ENCODE peak calls at places on chromosomes 2 and 18, in six cellular contexts. One of them, this sample, is unnamed.

GRCh38 chr2:64296150-64296500 is 151.9 kb upstream of the PELI1 start:
- DNase-seq in H1: no peak
- DNase-seq in neural progenitor cell: no peak
- DNase-seq in A549: no peak
- DNase-seq in adrenal gland: no peak
- DNase-seq in pancreas: no peak
- DNase-seq in this sample: peak; percentile 18

GRCh38 chr2:170307988-170308387 is 130.0 kb downstream of the MYO3B start:
- DNase-seq in H1: no peak
- DNase-seq in adrenal gland: no peak
- DNase-seq in A549: no peak
- DNase-seq in neural progenitor cell: no peak
- DNase-seq in pancreas: no peak
- DNase-seq in this sample: no peak

GRCh38 chr2:59276033-59276432 is 1034.9 kb upstream of the FANCL start:
- DNase-seq in H1: peak; percentile 65
- DNase-seq in pancreas: no peak
- DNase-seq in A549: peak; percentile 14
- DNase-seq in adrenal gland: no peak
- DNase-seq in neural progenitor cell: peak; percentile 46
- DNase-seq in this sample: peak; percentile 4

GRCh38 chr2:11411244-11411643 is 54.7 kb downstream of the E2F6 start:
- DNase-seq in H1: no peak
- DNase-seq in pancreas: no peak
- DNase-seq in adrenal gland: no peak
- DNase-seq in neural progenitor cell: no peak
- DNase-seq in A549: no peak
- DNase-seq in this sample: no peak

GRCh38 chr18:48819276-48819675 is 131.5 kb downstream of the SMAD7 start:
- DNase-seq in adrenal gland: peak; percentile 4
- DNase-seq in pancreas: peak; percentile 3
- DNase-seq in A549: no peak
- DNase-seq in neural progenitor cell: no peak
- DNase-seq in H1: peak; percentile 33
- DNase-seq in this sample: no peak

GRCh38 chr2:163665817-163666216 is 70.0 kb downstream of the FIGN start:
- DNase-seq in neural progenitor cell: no peak
- DNase-seq in A549: peak; percentile 56
- DNase-seq in adrenal gland: no peak
- DNase-seq in H1: no peak
- DNase-seq in pancreas: no peak
- DNase-seq in this sample: no peak

GRCh38 chr2:39437522-39438296 is 624 bp upstream of the MAP4K3 start:
- DNase-seq in neural progenitor cell: peak; percentile 20
- DNase-seq in A549: peak; percentile 63
- DNase-seq in H1: no peak
- DNase-seq in pancreas: peak; percentile 52
- DNase-seq in adrenal gland: peak; percentile 37
- DNase-seq in this sample: peak; percentile 28

GRCh38 chr2:176080540-176081355 is 3.0 kb downstream of the EVX2 start:
- DNase-seq in adrenal gland: no peak
- DNase-seq in A549: peak; percentile 47
- DNase-seq in H1: peak; percentile 65
- DNase-seq in neural progenitor cell: no peak
- DNase-seq in pancreas: no peak
- DNase-seq in this sample: no peak

GRCh38 chr2:239978381-239978780 is 46.8 kb downstream of the NDUFA10 start:
- DNase-seq in pancreas: no peak
- DNase-seq in A549: no peak
- DNase-seq in adrenal gland: no peak
- DNase-seq in H1: no peak
- DNase-seq in neural progenitor cell: no peak
- DNase-seq in this sample: peak; percentile 87

GRCh38 chr2:182110326-182110725 is 124.7 kb downstream of the PPP1R1C start:
- DNase-seq in pancreas: no peak
- DNase-seq in H1: no peak
- DNase-seq in adrenal gland: no peak
- DNase-seq in A549: no peak
- DNase-seq in neural progenitor cell: no peak
- DNase-seq in this sample: no peak

GRCh38 chr2:102187191-102188150 is 648 bp downstream of the IL1RL2 start:
- DNase-seq in H1: no peak
- DNase-seq in pancreas: peak; percentile 31
- DNase-seq in adrenal gland: peak; percentile 58
- DNase-seq in neural progenitor cell: no peak
- DNase-seq in A549: no peak
- DNase-seq in this sample: no peak

GRCh38 chr2:234588054-234588430 is 91.2 kb upstream of the ARL4C start:
- DNase-seq in H1: no peak
- DNase-seq in pancreas: no peak
- DNase-seq in A549: no peak
- DNase-seq in adrenal gland: no peak
- DNase-seq in neural progenitor cell: no peak
- DNase-seq in this sample: no peak

GRCh38 chr2:120715941-120716340 is 19.7 kb upstream of the GLI2 start:
- DNase-seq in adrenal gland: no peak
- DNase-seq in pancreas: no peak
- DNase-seq in H1: no peak
- DNase-seq in A549: no peak
- DNase-seq in neural progenitor cell: no peak
- DNase-seq in this sample: no peak

GRCh38 chr2:129731925-129732629 is 247.4 kb upstream of the RAB6C start:
- DNase-seq in neural progenitor cell: peak; percentile 16
- DNase-seq in pancreas: no peak
- DNase-seq in adrenal gland: no peak
- DNase-seq in A549: no peak
- DNase-seq in H1: no peak
- DNase-seq in this sample: no peak

GRCh38 chr2:230052299-230052698 is 16.4 kb downstream of the SLC16A14 start:
- DNase-seq in neural progenitor cell: no peak
- DNase-seq in pancreas: no peak
- DNase-seq in H1: no peak
- DNase-seq in A549: peak; percentile 41
- DNase-seq in adrenal gland: no peak
- DNase-seq in this sample: no peak

GRCh38 chr2:237213325-237214040 is 127.8 kb downstream of the COPS8 start:
- DNase-seq in neural progenitor cell: no peak
- DNase-seq in adrenal gland: peak; percentile 94
- DNase-seq in A549: peak; percentile 26
- DNase-seq in H1: no peak
- DNase-seq in pancreas: peak; percentile 53
- DNase-seq in this sample: peak; percentile 26

GRCh38 chr2:98552499-98553179 is 55.7 kb downstream of the COA5 start:
- DNase-seq in H1: no peak
- DNase-seq in A549: no peak
- DNase-seq in adrenal gland: no peak
- DNase-seq in pancreas: no peak
- DNase-seq in neural progenitor cell: no peak
- DNase-seq in this sample: no peak

GRCh38 chr18:8116346-8117007 is 492.8 kb upstream of the RAB12 start:
- DNase-seq in H1: no peak
- DNase-seq in pancreas: no peak
- DNase-seq in A549: peak; percentile 78
- DNase-seq in neural progenitor cell: no peak
- DNase-seq in adrenal gland: peak; percentile 59
- DNase-seq in this sample: no peak

GRCh38 chr2:212423089-212423488 is 115.5 kb downstream of the ERBB4 start:
- DNase-seq in pancreas: no peak
- DNase-seq in A549: no peak
- DNase-seq in H1: no peak
- DNase-seq in adrenal gland: no peak
- DNase-seq in neural progenitor cell: no peak
- DNase-seq in this sample: no peak

GRCh38 chr2:160291382-160291781 is 91.3 kb upstream of the ITGB6 start:
- DNase-seq in H1: no peak
- DNase-seq in A549: no peak
- DNase-seq in neural progenitor cell: no peak
- DNase-seq in adrenal gland: no peak
- DNase-seq in pancreas: no peak
- DNase-seq in this sample: no peak
- H3K4me1 ChIP-seq in H1: no peaks in the 10 kb centered on the region
- H3K4me1 ChIP-seq in A549: peaks cover 81% of the 10 kb centered on the region
- H3K4me1 ChIP-seq in neural progenitor cell: no peaks in the 10 kb centered on the region
- H3K4me1 ChIP-seq in adrenal gland: peaks cover 58% of the 10 kb centered on the region
- H3K4me1 ChIP-seq in pancreas: no peaks in the 10 kb centered on the region
- H3K4me1 ChIP-seq in this sample: peaks cover 6% of the 10 kb centered on the region

GRCh38 chr2:33034784-33035183 is 88.0 kb downstream of the LTBP1 start:
- DNase-seq in pancreas: no peak
- DNase-seq in neural progenitor cell: no peak
- DNase-seq in H1: no peak
- DNase-seq in adrenal gland: no peak
- DNase-seq in A549: peak; percentile 40
- DNase-seq in this sample: no peak

GRCh38 chr2:33032245-33032644 is 85.5 kb downstream of the LTBP1 start:
- DNase-seq in adrenal gland: no peak
- DNase-seq in A549: no peak
- DNase-seq in pancreas: no peak
- DNase-seq in H1: no peak
- DNase-seq in neural progenitor cell: no peak
- DNase-seq in this sample: no peak

GRCh38 chr2:33029459-33029858 is 82.7 kb downstream of the LTBP1 start:
- DNase-seq in pancreas: no peak
- DNase-seq in A549: no peak
- DNase-seq in neural progenitor cell: no peak
- DNase-seq in H1: no peak
- DNase-seq in adrenal gland: no peak
- DNase-seq in this sample: no peak

GRCh38 chr2:33030326-33030725 is 83.6 kb downstream of the LTBP1 start:
- DNase-seq in neural progenitor cell: peak; percentile 36
- DNase-seq in adrenal gland: no peak
- DNase-seq in H1: no peak
- DNase-seq in pancreas: no peak
- DNase-seq in A549: no peak
- DNase-seq in this sample: no peak

DNA sequence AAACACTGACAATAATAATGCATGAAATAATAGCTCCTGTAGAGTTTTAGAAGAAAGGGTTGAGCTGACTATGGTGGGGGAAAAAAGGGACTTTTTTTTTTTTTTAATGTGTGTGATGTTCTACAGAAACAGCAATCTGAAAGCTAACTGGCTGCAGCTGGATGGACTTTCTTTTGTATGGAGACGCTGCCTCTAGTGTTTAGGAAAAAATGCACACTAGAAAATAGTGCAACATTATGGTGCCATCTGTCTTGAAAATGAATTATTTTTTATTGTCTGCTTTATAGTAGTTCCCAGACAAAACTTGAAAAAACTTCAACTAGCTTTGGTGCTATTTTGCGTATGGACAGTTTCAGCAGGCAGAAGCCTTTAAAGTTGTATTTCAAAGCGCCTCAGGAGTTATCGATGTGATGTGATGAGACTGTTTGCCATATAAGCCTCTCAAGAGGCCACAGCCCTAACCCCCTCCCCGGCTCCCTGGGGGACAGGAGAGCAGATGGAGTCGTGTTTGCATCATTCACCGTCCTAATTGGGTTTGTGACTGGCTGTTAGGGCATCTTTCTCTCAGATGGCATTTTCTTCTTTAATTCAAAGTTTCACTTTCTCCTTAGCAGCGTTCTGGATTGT is 86.9 kb downstream of the LTBP1 start:
- DNase-seq in adrenal gland: no peak
- DNase-seq in pancreas: no peak
- DNase-seq in neural progenitor cell: peak; percentile 59
- DNase-seq in H1: no peak
- DNase-seq in A549: peak; percentile 69
- DNase-seq in this sample: peak; percentile 91
- TF ChIP-seq CTCF in adrenal gland: peak; percentile 58
- TF ChIP-seq CTCF in pancreas: no peak
- TF ChIP-seq CTCF in neural progenitor cell: peak; percentile 50
- TF ChIP-seq CTCF in H1: no peak
- TF ChIP-seq CTCF in A549: peak; percentile 86
- TF ChIP-seq CTCF in this sample: peak; percentile 57

DNA sequence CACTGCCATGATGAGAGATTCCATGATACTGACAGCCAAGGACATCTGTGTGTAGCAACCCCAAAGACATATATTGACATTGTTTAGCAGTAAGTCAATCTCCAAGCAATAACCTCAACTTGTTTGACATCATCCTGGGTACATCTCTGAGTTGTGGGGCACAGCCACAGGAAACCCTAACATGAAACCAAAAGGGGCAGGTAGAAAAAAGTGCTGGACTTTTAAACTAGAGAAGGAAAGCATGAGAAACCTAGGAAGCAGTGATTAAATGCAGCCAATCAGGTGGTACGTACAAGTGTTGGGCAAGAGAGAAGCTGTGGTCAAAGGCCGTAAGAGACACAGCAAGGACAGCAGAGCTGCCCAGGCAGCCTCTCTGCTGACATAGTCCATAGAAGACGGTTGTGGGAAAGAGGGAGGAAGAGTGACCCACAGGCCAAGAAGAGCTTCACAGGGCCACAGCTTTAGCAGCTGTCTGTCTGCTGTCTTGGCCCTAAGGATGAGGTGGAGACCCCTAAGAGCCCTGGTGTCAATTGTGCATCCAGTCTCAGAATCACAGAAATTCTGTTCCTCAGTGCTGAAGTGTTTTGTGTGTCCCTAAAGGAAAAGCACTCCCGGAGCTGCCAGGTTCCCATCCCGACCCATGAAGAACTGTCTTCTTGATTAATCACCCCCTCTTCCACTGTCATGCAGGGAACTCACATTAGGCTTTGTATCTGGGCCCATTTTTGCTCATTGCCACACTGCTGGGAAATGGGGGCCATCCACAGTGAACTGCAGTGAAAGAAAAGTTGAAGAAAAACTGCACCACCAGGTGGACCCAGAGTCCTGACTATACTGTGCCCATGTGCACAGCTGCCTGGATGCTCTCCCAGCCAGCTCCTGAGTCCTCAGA is 25.4 kb upstream of the CHN1 start:
- DNase-seq in adrenal gland: peak; percentile 41
- DNase-seq in pancreas: no peak
- DNase-seq in H1: peak; percentile 63
- DNase-seq in A549: peak; percentile 58
- DNase-seq in neural progenitor cell: peak; percentile 78
- DNase-seq in this sample: peak; percentile 51
- H3K4me1 ChIP-seq in adrenal gland: no peaks in the 10 kb centered on the region
- H3K4me1 ChIP-seq in pancreas: no peaks in the 10 kb centered on the region
- H3K4me1 ChIP-seq in H1: no peaks in the 10 kb centered on the region
- H3K4me1 ChIP-seq in A549: no peaks in the 10 kb centered on the region
- H3K4me1 ChIP-seq in neural progenitor cell: peaks cover 17% of the 10 kb centered on the region
- H3K4me1 ChIP-seq in this sample: no peaks in the 10 kb centered on the region

DNA sequence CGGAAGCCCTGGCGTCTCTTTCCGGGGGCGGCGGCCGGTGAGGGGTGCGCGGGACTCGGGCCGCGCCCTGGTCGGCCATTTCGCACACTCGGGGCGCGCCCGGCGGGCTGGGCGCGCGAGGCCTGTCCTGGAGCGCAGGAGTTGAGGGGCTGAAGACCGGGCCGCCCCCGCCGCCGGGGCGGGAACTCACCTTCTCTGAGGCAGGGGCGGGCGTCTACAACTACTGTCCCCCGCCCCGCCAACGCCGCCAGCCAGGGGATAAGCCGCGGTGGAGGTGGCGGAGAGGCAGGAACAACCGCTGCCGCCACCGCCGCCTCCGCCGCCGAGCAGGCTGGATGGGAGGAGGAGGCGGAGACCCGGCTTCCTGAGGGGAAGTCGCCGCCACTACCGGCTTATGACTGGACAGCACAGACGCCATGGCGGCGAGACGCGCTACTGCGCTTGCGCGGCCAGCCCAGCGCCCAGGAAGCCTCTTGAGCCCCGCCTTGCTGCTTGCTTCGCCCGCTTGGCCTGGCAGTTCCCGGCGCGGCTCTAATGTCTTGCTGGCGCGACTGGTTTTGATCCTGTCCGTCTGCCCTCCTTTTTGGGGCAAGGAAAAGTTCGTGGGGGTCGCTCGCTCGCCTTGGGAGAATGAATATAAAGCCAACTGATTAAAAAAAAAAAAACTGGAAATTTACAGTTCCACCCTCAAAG is at the start of gene KRCC1:
- DNase-seq in A549: peak; percentile 98
- DNase-seq in adrenal gland: peak; percentile 95
- DNase-seq in H1: peak; percentile 93
- DNase-seq in pancreas: peak; percentile 94
- DNase-seq in neural progenitor cell: peak; percentile 98
- DNase-seq in this sample: peak; percentile 90
- TF ChIP-seq CTCF in A549: no peak
- TF ChIP-seq CTCF in adrenal gland: no peak
- TF ChIP-seq CTCF in H1: no peak
- TF ChIP-seq CTCF in pancreas: no peak
- TF ChIP-seq CTCF in neural progenitor cell: no peak
- TF ChIP-seq CTCF in this sample: no peak